ENCODE peak calls at places on chromosomes 7 and 10, in four cellular contexts. M is AML-193, L is germinal center, F is MCF 10A. B is an unnamed sample.

GRCh38 chr10:93821051-93821772 is 63.5 kb downstream of the LGI1 start:
- DNase-seq in F (peak; percentile 27), L (no peak), M (no peak), B (no peak)

GRCh38 chr10:77325233-77325537 is 312.4 kb downstream of the KCNMA1 start:
- DNase-seq in L (no peak), F (no peak), M (no peak), B (no peak)

GRCh38 chr7:48255046-48255445 is 83.8 kb downstream of the ABCA13 start:
- DNase-seq in L (no peak), M (no peak), F (peak; percentile 5), B (peak; percentile 68)

GRCh38 chr7:98702021-98702420 is 84.9 kb downstream of the NPTX2 start:
- DNase-seq in M (no peak), L (no peak), F (no peak), B (no peak)

GRCh38 chr10:42932116-42932515 is 144.8 kb upstream of the RET start:
- DNase-seq in F (no peak), M (no peak), L (no peak), B (no peak)

GRCh38 chr7:105024734-105025133 is 10.7 kb downstream of the KMT2E start:
- DNase-seq in M (no peak), L (no peak), F (peak; percentile 59), B (peak; percentile 18)

GRCh38 chr10:7546365-7546967 is 120.3 kb downstream of the ITIH5 start:
- DNase-seq in L (no peak), M (no peak), F (no peak), B (no peak)

GRCh38 chr7:24477807-24478655 is 95.2 kb upstream of the PALS2 start:
- DNase-seq in M (no peak), F (peak; percentile 51), L (no peak), B (no peak)

GRCh38 chr7:134890246-134891240 is 95.8 kb upstream of the AGBL3 start:
- DNase-seq in F (peak; percentile 87), L (no peak), M (no peak), B (peak; percentile 92)

GRCh38 chr7:140604760-140605159 is 35.9 kb downstream of the DENND2A start:
- DNase-seq in F (no peak), L (no peak), M (no peak), B (peak; percentile 70)

GRCh38 chr7:75945297-75946168 is 30.6 kb downstream of the POR start:
- DNase-seq in M (peak; percentile 93), L (no peak), F (peak; percentile 54), B (peak; percentile 39)

GRCh38 chr7:27535795-27536194 is 126.9 kb downstream of the HIBADH start:
- DNase-seq in F (no peak), M (no peak), L (no peak), B (no peak)

GRCh38 chr10:13102002-13102794 is 2.2 kb downstream of the OPTN start:
- DNase-seq in M (no peak), L (no peak), F (no peak), B (no peak)

GRCh38 chr7:2143450-2143849 is 89.3 kb downstream of the MAD1L1 start:
- DNase-seq in M (no peak), F (no peak), L (no peak), B (no peak)

GRCh38 chr7:23712368-23713284 is 2.6 kb downstream of the STK31 start:
- DNase-seq in F (peak; percentile 69), L (peak; percentile 48), M (peak; percentile 49), B (peak; percentile 74)

GRCh38 chr7:41976411-41976810 is 260.6 kb downstream of the GLI3 start:
- DNase-seq in F (no peak), M (no peak), L (no peak), B (no peak)

GRCh38 chr10:90062786-90063185 is 361.4 kb downstream of the KIF20B start:
- DNase-seq in F (no peak), M (no peak), L (no peak), B (no peak)

GRCh38 chr7:103373866-103374643 is 26.6 kb downstream of the PSMC2 start:
- DNase-seq in F (no peak), L (no peak), M (no peak), B (no peak)

GRCh38 chr10:111211756-111212155 is 134.9 kb downstream of the ADRA2A start:
- DNase-seq in L (no peak), F (no peak), M (no peak), B (peak; percentile 27)

GRCh38 chr7:128836729-128837348 is 6.6 kb downstream of the FLNC start:
- DNase-seq in F (no peak), M (no peak), L (no peak), B (no peak)

GRCh38 chr7:130369110-130369711 is 11.1 kb upstream of the CPA1 start:
- DNase-seq in L (no peak), M (peak; percentile 65), F (peak; percentile 36), B (peak; percentile 80)

B was measured in foreskin keratinocyte.